ENCODE peak calls at places on chromosomes 7 and 10, in eight cellular contexts. L is upper lobe of right lung; N is stimulated activated CD8-positive, alpha-beta memory T cell treated with anti-CD3 and anti-CD28 coated beads, Interleukin-15, amount 100 ng/mL, for 4 hours; U is EL; D is bronchial epithelial cell; V is activated CD4-positive, alpha-beta T cell treated with anti-CD3 and anti-CD28 coated beads, Interleukin-2, amount 10 ng/mL, durations not matched to agents 7 days and 5 days; X is CD4-positive, alpha-beta T cell; M is epithelial cell of esophagus. K is an unnamed sample.

GRCh38 chr10:5545778-5546710 is 21.3 kb downstream of the CALML3 start:
- DNase-seq in L (peak), N (no peak), U (peak), D (peak), V (no peak), X (no peak), M (peak), K (no peak)

GRCh38 chr7:16914771-16915170 is 33.0 kb upstream of the AGR3 start:
- DNase-seq in L (no peak), N (no peak), U (peak), D (peak), V (no peak), X (no peak), M (peak), K (no peak)

GRCh38 chr10:3068968-3069737 is 1.8 kb downstream of the PFKP start:
- DNase-seq in L (no peak), N (no peak), U (peak), D (no peak), V (peak), X (no peak), M (no peak), K (no peak)

GRCh38 chr7:127770870-127771269 is 118.9 kb downstream of the SND1 start:
- DNase-seq in L (no peak), N (no peak), U (peak), D (no peak), V (no peak), X (no peak), M (no peak), K (no peak)

GRCh38 chr10:70352401-70353097 is 29.9 kb downstream of the LRRC20 start:
- DNase-seq in L (no peak), N (no peak), U (no peak), D (peak), V (no peak), X (no peak), M (peak), K (no peak)

GRCh38 chr7:102220929-102221850 is 65.5 kb upstream of the SH2B2 start:
- DNase-seq in L (no peak), N (no peak), U (peak), D (peak), V (no peak), X (no peak), M (peak), K (no peak)

GRCh38 chr7:28840515-28841125 is 117.5 kb downstream of the TRIL start:
- DNase-seq in L (no peak), N (no peak), U (no peak), D (peak), V (no peak), X (no peak), M (peak), K (no peak)

GRCh38 chr10:11678074-11678793 is 63.9 kb upstream of the ECHDC3 start:
- DNase-seq in L (no peak), N (no peak), U (peak), D (peak), V (no peak), X (no peak), M (peak), K (no peak)

GRCh38 chr7:105003275-105003674 is 10.7 kb upstream of the KMT2E start:
- DNase-seq in L (no peak), N (no peak), U (peak), D (peak), V (no peak), X (no peak), M (peak), K (no peak)

GRCh38 chr10:21969326-21970287 is 33.9 kb downstream of the DNAJC1 start:
- DNase-seq in L (no peak), N (no peak), U (no peak), D (peak), V (no peak), X (no peak), M (peak), K (no peak)

GRCh38 chr7:129950191-129950940 is 2.4 kb downstream of the UBE2H start:
- DNase-seq in L (no peak), N (no peak), U (no peak), D (peak), V (peak), X (no peak), M (peak), K (no peak)

GRCh38 chr10:35735412-35735811 is 93.3 kb upstream of the FZD8 start:
- DNase-seq in L (no peak), N (no peak), U (peak), D (peak), V (no peak), X (no peak), M (peak), K (no peak)

GRCh38 chr7:70730451-70731110 is 401.4 kb upstream of the GALNT17 start:
- DNase-seq in L (no peak), N (no peak), U (no peak), D (peak), V (no peak), X (no peak), M (peak), K (peak)

GRCh38 chr10:21388541-21389068 is 136.9 kb downstream of the SKIDA1 start:
- DNase-seq in L (no peak), N (no peak), U (no peak), D (no peak), V (no peak), X (no peak), M (no peak), K (no peak)

GRCh38 chr10:124324856-124325657 is 93.7 kb downstream of the OAT start:
- DNase-seq in L (peak), N (no peak), U (no peak), D (no peak), V (no peak), X (no peak), M (no peak), K (no peak)

GRCh38 chr10:28202941-28203352 is 99.9 kb downstream of the MPP7 start:
- DNase-seq in L (no peak), N (no peak), U (peak), D (no peak), V (no peak), X (no peak), M (no peak), K (no peak)

GRCh38 chr10:96413151-96413787 is 54.5 kb upstream of the OPALIN start:
- DNase-seq in L (no peak), N (no peak), U (no peak), D (no peak), V (no peak), X (no peak), M (no peak), K (no peak)

GRCh38 chr7:127682140-127682539 is 30.1 kb downstream of the SND1 start:
- DNase-seq in L (no peak), N (no peak), U (no peak), D (no peak), V (no peak), X (no peak), M (no peak), K (no peak)

GRCh38 chr7:91835191-91836064 is 45.1 kb downstream of the MTERF1 start:
- DNase-seq in L (no peak), N (no peak), U (no peak), D (peak), V (no peak), X (no peak), M (peak), K (no peak)

GRCh38 chr7:77855371-77856083 is 57.0 kb downstream of the PHTF2 start:
- DNase-seq in L (peak), N (no peak), U (no peak), D (no peak), V (no peak), X (no peak), M (no peak), K (no peak)

GRCh38 chr7:17144313-17144712 is 154.1 kb upstream of the AHR start:
- DNase-seq in L (no peak), N (peak), U (peak), D (peak), V (peak), X (peak), M (peak), K (no peak)

GRCh38 chr7:96321670-96322372 is at the start of gene SLC25A13:
- DNase-seq in L (peak), N (peak), U (peak), D (peak), V (peak), X (peak), M (peak), K (no peak)

GRCh38 chr7:114048386-114049235 is 129.8 kb upstream of the PPP1R3A start:
- DNase-seq in L (no peak), N (no peak), U (peak), D (peak), V (no peak), X (no peak), M (peak), K (no peak)

GRCh38 chr10:46297406-46298204 is 10.8 kb downstream of the ANTXRL start:
- DNase-seq in L (peak), N (no peak), U (no peak), D (no peak), V (peak), X (no peak), M (no peak), K (no peak)

GRCh38 chr10:34112431-34112830 is 702.7 kb downstream of the PARD3 start:
- DNase-seq in L (no peak), N (no peak), U (no peak), D (no peak), V (no peak), X (no peak), M (no peak), K (no peak)

GRCh38 chr7:118184392-118184899 is 482 bp downstream of the LSM8 start:
- DNase-seq in L (no peak), N (no peak), U (peak), D (peak), V (peak), X (no peak), M (no peak), K (no peak)

GRCh38 chr10:122570920-122571319 is 10.4 kb downstream of the DMBT1 start:
- DNase-seq in L (no peak), N (no peak), U (no peak), D (no peak), V (no peak), X (no peak), M (no peak), K (no peak)

GRCh38 chr10:102691701-102692100 is 22.5 kb downstream of the ARL3 start:
- DNase-seq in L (no peak), N (no peak), U (no peak), D (no peak), V (no peak), X (no peak), M (no peak), K (no peak)

GRCh38 chr10:13351340-13351915 is 3.3 kb upstream of the SEPHS1 start:
- DNase-seq in L (no peak), N (no peak), U (no peak), D (no peak), V (peak), X (peak), M (no peak), K (no peak)

GRCh38 chr10:123529146-123529760 is 136.9 kb upstream of the GPR26 start:
- DNase-seq in L (no peak), N (no peak), U (no peak), D (no peak), V (no peak), X (no peak), M (no peak), K (no peak)

GRCh38 chr10:351770-352318 is 216.6 kb downstream of the ZMYND11 start:
- DNase-seq in L (peak), N (peak), U (no peak), D (no peak), V (peak), X (peak), M (no peak), K (no peak)

GRCh38 chr7:55275291-55276200 is 89.6 kb upstream of the LANCL2 start:
- DNase-seq in L (no peak), N (no peak), U (no peak), D (no peak), V (no peak), X (no peak), M (no peak), K (no peak)

GRCh38 chr7:47153076-47153475 is 428.8 kb downstream of the TNS3 start:
- DNase-seq in L (no peak), N (no peak), U (peak), D (peak), V (no peak), X (no peak), M (peak), K (no peak)

GRCh38 chr7:159147246-159147645 is 2.6 kb upstream of the VIPR2 start:
- DNase-seq in L (no peak), N (no peak), U (no peak), D (no peak), V (no peak), X (no peak), M (no peak), K (no peak)

GRCh38 chr7:134141868-134142264 is 14.7 kb downstream of the LRGUK start:
- DNase-seq in L (no peak), N (no peak), U (no peak), D (no peak), V (no peak), X (no peak), M (no peak), K (no peak)

GRCh38 chr10:69397972-69398371 is 18.7 kb downstream of the TACR2 start:
- DNase-seq in L (no peak), N (no peak), U (no peak), D (no peak), V (no peak), X (no peak), M (no peak), K (no peak)

GRCh38 chr7:151085691-151086620 is at the start of gene AGAP3:
- DNase-seq in L (peak), N (no peak), U (peak), D (peak), V (peak), X (no peak), M (peak), K (no peak)

GRCh38 chr7:142445019-142445686 is 187.3 kb upstream of the PRSS58 start:
- DNase-seq in L (no peak), N (no peak), U (no peak), D (no peak), V (peak), X (peak), M (peak), K (no peak)

GRCh38 chr7:36473454-36474282 is 84.0 kb downstream of the ANLN start:
- DNase-seq in L (no peak), N (no peak), U (peak), D (peak), V (peak), X (no peak), M (peak), K (peak)

K was measured in keratinocyte.